ENCODE peak calls at places on chromosomes 7 and 10, in four cellular contexts. One of them, this sample, is unnamed.

GRCh38 chr7:151792011-151792410 is 84.9 kb downstream of the PRKAG2 start:
- DNase-seq in K562: no peak
- DNase-seq in GM12878: no peak
- DNase-seq in H1: no peak
- DNase-seq in this sample: no peak

GRCh38 chr10:90579602-90580242 is 278.1 kb downstream of the HTR7 start:
- DNase-seq in GM12878: no peak
- DNase-seq in K562: no peak
- DNase-seq in H1: no peak
- DNase-seq in this sample: peak; percentile 21

GRCh38 chr7:121755818-121756501 is 117.0 kb upstream of the PTPRZ1 start:
- DNase-seq in H1: no peak
- DNase-seq in K562: no peak
- DNase-seq in GM12878: no peak
- DNase-seq in this sample: no peak

GRCh38 chr7:105306160-105306784 is 82.4 kb downstream of the SRPK2 start:
- DNase-seq in GM12878: no peak
- DNase-seq in H1: no peak
- DNase-seq in K562: no peak
- DNase-seq in this sample: no peak

GRCh38 chr10:124001391-124002260 is 91.8 kb downstream of the CHST15 start:
- DNase-seq in K562: no peak
- DNase-seq in GM12878: no peak
- DNase-seq in H1: no peak
- DNase-seq in this sample: no peak

GRCh38 chr7:23471090-23471859 is 984 bp upstream of the IGF2BP3 start:
- DNase-seq in GM12878: no peak
- DNase-seq in H1: peak; percentile 89
- DNase-seq in K562: peak; percentile 82
- DNase-seq in this sample: peak; percentile 83

GRCh38 chr7:80017101-80017500 is 117.5 kb upstream of the GNAI1 start:
- DNase-seq in H1: no peak
- DNase-seq in GM12878: no peak
- DNase-seq in K562: no peak
- DNase-seq in this sample: no peak

GRCh38 chr7:143391462-143392404 is 10.6 kb downstream of the ZYX start:
- DNase-seq in K562: no peak
- DNase-seq in H1: no peak
- DNase-seq in GM12878: no peak
- DNase-seq in this sample: no peak

GRCh38 chr10:11279286-11279685 is 261.6 kb downstream of the CELF2 start:
- DNase-seq in GM12878: no peak
- DNase-seq in H1: no peak
- DNase-seq in K562: no peak
- DNase-seq in this sample: no peak

GRCh38 chr10:13890617-13891541 is 304.1 kb downstream of the PRPF18 start:
- DNase-seq in K562: no peak
- DNase-seq in GM12878: no peak
- DNase-seq in H1: no peak
- DNase-seq in this sample: no peak

GRCh38 chr10:91605968-91606367 is 26.9 kb downstream of the PPP1R3C start:
- DNase-seq in GM12878: no peak
- DNase-seq in K562: no peak
- DNase-seq in H1: peak; percentile 4
- DNase-seq in this sample: no peak

GRCh38 chr10:129883637-129884389 is 80.3 kb downstream of the EBF3 start:
- DNase-seq in K562: no peak
- DNase-seq in H1: no peak
- DNase-seq in GM12878: no peak
- DNase-seq in this sample: no peak

GRCh38 chr7:139618482-139619366 is 95.2 kb downstream of the CLEC2L start:
- DNase-seq in H1: peak; percentile 74
- DNase-seq in GM12878: no peak
- DNase-seq in K562: peak; percentile 75
- DNase-seq in this sample: peak; percentile 35

GRCh38 chr7:131173148-131173890 is 154.4 kb upstream of the MKLN1 start:
- DNase-seq in H1: no peak
- DNase-seq in K562: no peak
- DNase-seq in GM12878: no peak
- DNase-seq in this sample: no peak

GRCh38 chr10:80412521-80412920 is 4.2 kb downstream of the PRXL2A start:
- DNase-seq in K562: no peak
- DNase-seq in H1: no peak
- DNase-seq in GM12878: no peak
- DNase-seq in this sample: no peak

GRCh38 chr10:119293368-119293767 is 86.0 kb downstream of the GRK5 start:
- DNase-seq in K562: no peak
- DNase-seq in GM12878: no peak
- DNase-seq in H1: no peak
- DNase-seq in this sample: no peak

GRCh38 chr7:7672545-7673239 is 32.1 kb downstream of the UMAD1 start:
- DNase-seq in GM12878: no peak
- DNase-seq in K562: no peak
- DNase-seq in H1: no peak
- DNase-seq in this sample: no peak

GRCh38 chr10:68099736-68100135 is 9.6 kb upstream of the MYPN start:
- DNase-seq in H1: no peak
- DNase-seq in K562: no peak
- DNase-seq in GM12878: no peak
- DNase-seq in this sample: no peak

GRCh38 chr7:14380881-14381280 is 391.4 kb upstream of the ETV1 start:
- DNase-seq in GM12878: no peak
- DNase-seq in H1: no peak
- DNase-seq in K562: no peak
- DNase-seq in this sample: no peak

GRCh38 chr7:44378744-44379143 is 53.4 kb upstream of the CAMK2B start:
- DNase-seq in H1: no peak
- DNase-seq in K562: no peak
- DNase-seq in GM12878: no peak
- DNase-seq in this sample: peak; percentile 75

GRCh38 chr7:121101083-121101482 is 112.6 kb downstream of the CPED1 start:
- DNase-seq in K562: no peak
- DNase-seq in H1: no peak
- DNase-seq in GM12878: no peak
- DNase-seq in this sample: no peak

GRCh38 chr10:71232089-71232998 is 20.0 kb downstream of the UNC5B start:
- DNase-seq in GM12878: no peak
- DNase-seq in K562: no peak
- DNase-seq in H1: no peak
- DNase-seq in this sample: no peak

GRCh38 chr10:7432884-7433726 is 22.3 kb upstream of the SFMBT2 start:
- DNase-seq in K562: no peak
- DNase-seq in H1: no peak
- DNase-seq in GM12878: no peak
- DNase-seq in this sample: no peak

GRCh38 chr10:117165557-117166419 is 27.7 kb upstream of the VAX1 start:
- DNase-seq in GM12878: no peak
- DNase-seq in K562: peak; percentile 38
- DNase-seq in H1: peak; percentile 87
- DNase-seq in this sample: no peak

GRCh38 chr7:84337386-84337785 is 142.8 kb upstream of the SEMA3A start:
- DNase-seq in GM12878: no peak
- DNase-seq in K562: no peak
- DNase-seq in H1: no peak
- DNase-seq in this sample: no peak

GRCh38 chr10:110431659-110432058 is 66.0 kb upstream of the DUSP5 start:
- DNase-seq in K562: no peak
- DNase-seq in GM12878: no peak
- DNase-seq in H1: no peak
- DNase-seq in this sample: no peak

GRCh38 chr7:50657341-50657873 is 92.2 kb upstream of the DDC start:
- DNase-seq in H1: no peak
- DNase-seq in GM12878: no peak
- DNase-seq in K562: no peak
- DNase-seq in this sample: no peak

GRCh38 chr10:91589015-91589655 is 43.7 kb downstream of the PPP1R3C start:
- DNase-seq in K562: no peak
- DNase-seq in GM12878: no peak
- DNase-seq in H1: no peak
- DNase-seq in this sample: no peak

GRCh38 chr10:16776896-16777295 is 40.3 kb downstream of the RSU1 start:
- DNase-seq in K562: no peak
- DNase-seq in GM12878: no peak
- DNase-seq in H1: no peak
- DNase-seq in this sample: no peak
- TF ChIP-seq TAF1 in K562: no peak
- TF ChIP-seq TAF1 in GM12878: no peak
- TF ChIP-seq TAF1 in H1: no peak
- TF ChIP-seq TAF1 in this sample: no peak

GRCh38 chr10:89064764-89065163 is 74.2 kb downstream of the FAS start:
- DNase-seq in GM12878: no peak
- DNase-seq in H1: no peak
- DNase-seq in K562: no peak
- DNase-seq in this sample: no peak

GRCh38 chr10:89063465-89063864 is 72.9 kb downstream of the FAS start:
- DNase-seq in GM12878: no peak
- DNase-seq in H1: no peak
- DNase-seq in K562: no peak
- DNase-seq in this sample: no peak

GRCh38 chr10:89062861-89063260 is 72.3 kb downstream of the FAS start:
- DNase-seq in GM12878: no peak
- DNase-seq in H1: no peak
- DNase-seq in K562: no peak
- DNase-seq in this sample: no peak
- TF ChIP-seq ATF3 in GM12878: no peak
- TF ChIP-seq ATF3 in H1: no peak
- TF ChIP-seq ATF3 in K562: no peak
- TF ChIP-seq ATF3 in this sample: no peak

DNA sequence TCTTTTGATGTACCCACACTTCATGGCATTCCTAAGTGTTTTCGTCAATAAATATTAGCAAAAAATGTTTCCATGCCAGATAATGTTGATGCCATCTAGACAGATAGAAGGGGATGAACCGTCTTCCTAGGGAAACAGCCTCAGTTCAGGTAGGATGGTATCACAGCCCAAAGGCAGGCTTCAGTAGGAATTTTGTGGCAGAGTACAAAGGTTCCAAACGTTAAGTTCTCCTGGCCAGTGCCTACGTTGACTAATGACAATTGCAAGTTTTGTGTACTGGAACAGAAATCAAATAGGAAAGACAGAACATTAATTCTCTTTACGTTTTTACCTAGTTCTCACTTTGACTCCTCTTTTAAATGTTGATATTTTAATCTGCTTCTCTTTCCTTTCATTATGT is 75.0 kb downstream of the ZMYND11 start:
- DNase-seq in GM12878: no peak
- DNase-seq in H1: no peak
- DNase-seq in K562: no peak
- DNase-seq in this sample: no peak
- TF ChIP-seq TAF1 in GM12878: no peak
- TF ChIP-seq TAF1 in H1: no peak
- TF ChIP-seq TAF1 in K562: no peak
- TF ChIP-seq TAF1 in this sample: no peak

GRCh38 chr10:96124230-96125141 is 5.6 kb upstream of the ZNF518A start:
- DNase-seq in GM12878: no peak
- DNase-seq in K562: peak; percentile 74
- DNase-seq in H1: peak; percentile 69
- DNase-seq in this sample: peak; percentile 74
- TF ChIP-seq ATF3 in GM12878: no peak
- TF ChIP-seq ATF3 in K562: peak; percentile 79
- TF ChIP-seq ATF3 in H1: no peak
- TF ChIP-seq ATF3 in this sample: no peak

DNA sequence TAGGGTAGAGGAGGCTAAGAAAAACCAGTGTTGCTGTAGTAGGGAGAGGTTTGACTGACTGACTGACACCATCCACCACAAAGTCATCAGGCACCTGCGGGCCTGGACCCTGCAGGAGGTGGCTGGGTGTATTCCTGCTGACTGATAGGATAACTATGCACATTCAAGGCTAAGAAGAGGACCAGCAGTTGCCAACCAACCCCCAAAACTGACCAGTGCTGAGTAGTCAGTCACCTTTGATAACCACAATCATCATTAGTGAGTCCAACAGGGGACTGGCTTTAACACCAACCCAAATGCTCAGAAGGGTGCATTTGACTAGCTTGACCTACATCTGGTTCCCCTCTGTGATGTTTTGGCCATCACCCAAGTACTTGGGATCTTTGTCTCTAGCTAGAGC is 30.5 kb downstream of the PLXNA4 start:
- DNase-seq in K562: no peak
- DNase-seq in GM12878: no peak
- DNase-seq in H1: no peak
- DNase-seq in this sample: no peak
- TF ChIP-seq TAF1 in K562: no peak
- TF ChIP-seq TAF1 in GM12878: no peak
- TF ChIP-seq TAF1 in H1: no peak
- TF ChIP-seq TAF1 in this sample: no peak

GRCh38 chr7:126483972-126484371 is 768.8 kb downstream of the GRM8 start:
- DNase-seq in H1: no peak
- DNase-seq in GM12878: no peak
- DNase-seq in K562: no peak
- DNase-seq in this sample: no peak

GRCh38 chr7:126486806-126487205 is 765.9 kb downstream of the GRM8 start:
- DNase-seq in K562: no peak
- DNase-seq in GM12878: no peak
- DNase-seq in H1: no peak
- DNase-seq in this sample: no peak

GRCh38 chr7:126488043-126488442 is 764.7 kb downstream of the GRM8 start:
- DNase-seq in K562: no peak
- DNase-seq in GM12878: no peak
- DNase-seq in H1: no peak
- DNase-seq in this sample: no peak

DNA sequence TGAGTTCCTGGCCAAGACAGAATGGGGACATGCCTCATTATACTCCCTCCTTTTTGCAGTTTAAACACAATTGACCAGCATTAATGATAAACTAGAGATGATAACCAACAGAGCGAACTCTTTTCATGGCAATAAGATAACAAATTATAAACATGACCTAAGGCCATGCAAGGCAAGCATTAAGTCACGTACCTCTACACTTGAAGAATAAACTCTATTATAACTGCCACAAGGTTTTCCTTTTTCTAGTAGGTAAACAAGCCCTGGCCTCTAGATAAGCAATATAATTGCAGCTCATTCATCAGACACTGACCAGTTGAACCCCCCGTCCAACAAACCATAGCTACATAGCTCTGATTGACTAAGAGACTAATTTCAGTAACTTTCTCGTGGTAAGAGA is 767.0 kb downstream of the GRM8 start:
- DNase-seq in H1: no peak
- DNase-seq in GM12878: no peak
- DNase-seq in K562: no peak
- DNase-seq in this sample: no peak
- TF ChIP-seq ATF3 in H1: no peak
- TF ChIP-seq ATF3 in GM12878: no peak
- TF ChIP-seq ATF3 in K562: no peak
- TF ChIP-seq ATF3 in this sample: no peak

GRCh38 chr10:121380211-121380610 is 218.0 kb downstream of the FGFR2 start:
- DNase-seq in K562: no peak
- DNase-seq in GM12878: no peak
- DNase-seq in H1: no peak
- DNase-seq in this sample: no peak
- TF ChIP-seq TAF1 in K562: no peak
- TF ChIP-seq TAF1 in GM12878: no peak
- TF ChIP-seq TAF1 in H1: no peak
- TF ChIP-seq TAF1 in this sample: no peak

GRCh38 chr10:121065330-121065729 is 214.2 kb downstream of the WDR11 start:
- DNase-seq in K562: no peak
- DNase-seq in H1: no peak
- DNase-seq in GM12878: no peak
- DNase-seq in this sample: peak; percentile 58
- TF ChIP-seq ATF3 in K562: no peak
- TF ChIP-seq ATF3 in H1: no peak
- TF ChIP-seq ATF3 in GM12878: no peak
- TF ChIP-seq ATF3 in this sample: no peak

This sample was measured in HepG2.